ENCODE peak calls at places on chromosomes 11 and 22, in nine cellular contexts. S is foreskin fibroblast; R is M059J; E is DMS153; N is stimulated activated CD8-positive, alpha-beta memory T cell treated with anti-CD3 and anti-CD28 coated beads, Interleukin-7, amount 100 ng/mL, for 1 hour; P is left ventricle myocardium inferior; G is stimulated activated CD4-positive, alpha-beta T cell treated with anti-CD3 and anti-CD28 coated beads, Interleukin-12 subunit alpha, Interleukin-12 subunit beta, amount 100 ng/mL, for 48 hours; X is testis; W is heart right ventricle. Y is an unnamed sample.

GRCh38 chr11:22415481-22415880 is 77.3 kb downstream of the SLC17A6 start:
- DNase-seq in P (no peak), E (no peak), W (no peak), N (no peak), X (no peak), G (no peak), S (no peak), R (no peak), Y (no peak)

GRCh38 chr11:27255447-27255828 is 107.6 kb downstream of the CCDC34 start:
- DNase-seq in G (no peak), W (no peak), E (no peak), X (no peak), P (no peak), N (no peak), S (peak), R (peak), Y (no peak)

GRCh38 chr22:32338757-32339156 is 18.9 kb upstream of the RFPL3 start:
- DNase-seq in R (no peak), N (no peak), X (peak), G (no peak), S (no peak), W (no peak), P (no peak), E (no peak), Y (no peak)

GRCh38 chr11:62132689-62133293 is 9.0 kb downstream of the INCENP start:
- DNase-seq in R (no peak), X (no peak), W (no peak), G (no peak), N (no peak), P (no peak), S (no peak), E (no peak), Y (no peak)

GRCh38 chr11:40286137-40286536 is 1173.3 kb downstream of the LRRC4C start:
- DNase-seq in P (no peak), R (no peak), E (no peak), G (no peak), S (no peak), N (no peak), X (no peak), W (no peak), Y (no peak)

GRCh38 chr11:15819679-15820286 is 536.6 kb downstream of the SOX6 start:
- DNase-seq in G (no peak), E (no peak), N (no peak), P (peak), R (peak), S (peak), W (peak), X (peak), Y (peak)

GRCh38 chr11:120121336-120121735 is 16.6 kb downstream of the TRIM29 start:
- DNase-seq in R (peak), E (no peak), G (no peak), S (no peak), X (no peak), N (no peak), P (no peak), W (no peak), Y (no peak)

GRCh38 chr11:60119708-60120107 is 31.2 kb downstream of the MS4A2 start:
- DNase-seq in G (no peak), P (no peak), R (no peak), E (no peak), W (no peak), N (no peak), S (no peak), X (no peak), Y (no peak)

GRCh38 chr11:10263929-10264328 is 30.1 kb downstream of the SBF2 start:
- DNase-seq in W (no peak), S (peak), G (no peak), E (no peak), X (no peak), P (no peak), N (no peak), R (peak), Y (no peak)

GRCh38 chr11:3147257-3147619 is 17.9 kb downstream of the OSBPL5 start:
- DNase-seq in R (peak), X (no peak), E (no peak), S (peak), W (peak), G (no peak), N (no peak), P (peak), Y (no peak)

GRCh38 chr22:31905356-31905755 is 39.0 kb upstream of the YWHAH start:
- DNase-seq in E (no peak), N (no peak), G (no peak), P (no peak), X (no peak), W (no peak), S (no peak), R (no peak), Y (no peak)

GRCh38 chr11:123180574-123180973 is 14.5 kb downstream of the CLMP start:
- DNase-seq in S (no peak), N (no peak), P (no peak), W (no peak), E (no peak), X (no peak), G (no peak), R (peak), Y (no peak)

GRCh38 chr22:31091106-31091975 is 10.2 kb downstream of the SMTN start:
- DNase-seq in W (peak), P (no peak), X (no peak), G (no peak), E (no peak), R (no peak), N (no peak), S (no peak), Y (no peak)

GRCh38 chr11:8839957-8840945 is 70.7 kb upstream of the AKIP1 start:
- DNase-seq in W (no peak), P (peak), R (peak), E (peak), N (no peak), S (peak), G (no peak), X (peak), Y (no peak)

GRCh38 chr11:65861165-65861505 is 902 bp downstream of the MUS81 start:
- DNase-seq in N (no peak), W (no peak), P (no peak), E (no peak), S (peak), X (no peak), G (no peak), R (peak), Y (no peak)

GRCh38 chr22:40498454-40499186 is 128.2 kb downstream of the SGSM3 start:
- DNase-seq in S (peak), P (no peak), G (no peak), W (no peak), X (no peak), N (no peak), E (peak), R (peak), Y (no peak)

GRCh38 chr11:125935629-125936199 is 10.1 kb upstream of the VSIG10L2 start:
- DNase-seq in G (no peak), W (no peak), N (no peak), E (no peak), R (no peak), X (no peak), P (no peak), S (peak), Y (peak)

GRCh38 chr11:94183886-94184264 is 55.2 kb downstream of the PANX1 start:
- DNase-seq in G (no peak), W (peak), N (no peak), S (peak), R (peak), E (no peak), P (peak), X (peak), Y (peak)

GRCh38 chr11:109859325-109859724 is 233.9 kb upstream of the ZC3H12C start:
- DNase-seq in S (peak), E (no peak), W (no peak), G (no peak), R (peak), X (no peak), P (no peak), N (no peak), Y (no peak)

GRCh38 chr11:28529046-28529445 is 420.9 kb downstream of the METTL15 start:
- DNase-seq in N (no peak), G (no peak), X (no peak), E (no peak), S (peak), R (peak), W (no peak), P (no peak), Y (no peak)

GRCh38 chr11:95081412-95081811 is 8.2 kb upstream of the ENDOD1 start:
- DNase-seq in R (no peak), X (peak), G (no peak), E (no peak), S (no peak), P (no peak), N (no peak), W (peak), Y (no peak)

GRCh38 chr22:35394810-35395563 is 5.0 kb upstream of the MCM5 start:
- DNase-seq in G (no peak), X (no peak), S (no peak), W (no peak), E (no peak), N (no peak), P (no peak), R (no peak), Y (no peak)

GRCh38 chr11:65858354-65859133 is 564 bp upstream of the CFL1 start:
- DNase-seq in E (no peak), N (no peak), W (no peak), R (no peak), G (no peak), X (no peak), S (no peak), P (no peak), Y (no peak)

GRCh38 chr11:20275987-20276660 is 87.4 kb upstream of the HTATIP2 start:
- DNase-seq in X (no peak), R (no peak), S (no peak), E (no peak), P (no peak), N (no peak), G (no peak), W (no peak), Y (no peak)

GRCh38 chr11:57460017-57460755 is at the start of gene RTN4RL2:
- DNase-seq in E (no peak), X (peak), S (peak), G (no peak), P (peak), W (peak), R (peak), N (no peak), Y (peak)

GRCh38 chr22:41799486-41800347 is 762 bp upstream of the CCDC134 start:
- DNase-seq in R (no peak), G (no peak), E (no peak), X (peak), S (peak), N (no peak), W (peak), P (peak), Y (no peak)

GRCh38 chr11:112247198-112247597 is 13.5 kb downstream of the PLET1 start:
- DNase-seq in R (peak), S (peak), E (no peak), N (no peak), W (no peak), X (no peak), G (no peak), P (no peak), Y (no peak)

GRCh38 chr11:11313426-11313825 is 39.6 kb downstream of the CSNK2A3 start:
- DNase-seq in P (no peak), N (no peak), G (no peak), X (no peak), W (no peak), R (no peak), E (peak), S (peak), Y (no peak)

GRCh38 chr11:103406357-103406756 is 297.1 kb downstream of the DYNC2H1 start:
- DNase-seq in X (no peak), P (no peak), R (no peak), W (no peak), S (no peak), G (no peak), N (no peak), E (no peak), Y (no peak)

GRCh38 chr11:34941688-34942087 is 25.3 kb downstream of the PDHX start:
- DNase-seq in G (no peak), S (no peak), W (no peak), E (no peak), R (no peak), X (no peak), P (no peak), N (no peak), Y (no peak)

GRCh38 chr11:64796047-64796756 is 6.8 kb downstream of the MAP4K2 start:
- DNase-seq in P (no peak), X (no peak), N (no peak), G (no peak), R (no peak), S (no peak), E (no peak), W (no peak), Y (no peak)

GRCh38 chr22:47043835-47044721 is 281.6 kb downstream of the TBC1D22A start:
- DNase-seq in N (no peak), E (peak), W (peak), X (no peak), S (peak), R (peak), P (no peak), G (no peak), Y (no peak)

GRCh38 chr11:62419560-62420342 is 918 bp downstream of the SCGB1A1 start:
- DNase-seq in P (no peak), S (no peak), E (no peak), R (no peak), G (no peak), X (no peak), N (no peak), W (no peak), Y (no peak)

GRCh38 chr11:77198440-77198849 is 70.4 kb downstream of the MYO7A start:
- DNase-seq in E (no peak), N (no peak), G (no peak), X (no peak), W (no peak), P (no peak), S (no peak), R (no peak), Y (peak)

GRCh38 chr11:122505304-122506006 is 150.1 kb upstream of the UBASH3B start:
- DNase-seq in P (peak), E (peak), G (peak), X (peak), S (peak), R (peak), W (peak), N (peak), Y (peak)

GRCh38 chr22:40728731-40729189 is 49.5 kb downstream of the MCHR1 start:
- DNase-seq in S (peak), G (peak), R (peak), X (no peak), N (peak), E (peak), P (no peak), W (no peak), Y (no peak)

Y was measured in BE2C.